ENCODE peak calls at places on chromosomes 5 and 9, in seven cellular contexts. One of them, this sample, is unnamed.

GRCh38 chr5:5891350-5891749 is 468.9 kb downstream of the ICE1 start:
- DNase-seq in fibroblast of the aortic adventitia: no peak
- DNase-seq in MM.1S: no peak
- DNase-seq in tibial nerve: no peak
- DNase-seq in AG10803: peak; percentile 0
- DNase-seq in heart right ventricle: no peak
- DNase-seq in WERI-Rb-1: peak; percentile 50
- DNase-seq in this sample: peak; percentile 7

GRCh38 chr9:136160321-136160938 is 41.8 kb upstream of the TMEM250 start:
- DNase-seq in heart right ventricle: no peak
- DNase-seq in fibroblast of the aortic adventitia: no peak
- DNase-seq in MM.1S: no peak
- DNase-seq in AG10803: no peak
- DNase-seq in WERI-Rb-1: peak; percentile 86
- DNase-seq in tibial nerve: no peak
- DNase-seq in this sample: no peak

GRCh38 chr5:23289162-23289561 is 218.2 kb upstream of the PRDM9 start:
- DNase-seq in MM.1S: no peak
- DNase-seq in heart right ventricle: no peak
- DNase-seq in WERI-Rb-1: no peak
- DNase-seq in AG10803: no peak
- DNase-seq in tibial nerve: no peak
- DNase-seq in fibroblast of the aortic adventitia: no peak
- DNase-seq in this sample: no peak

GRCh38 chr5:151628112-151628823 is 37.1 kb upstream of the FAT2 start:
- DNase-seq in WERI-Rb-1: no peak
- DNase-seq in heart right ventricle: no peak
- DNase-seq in tibial nerve: peak; percentile 40
- DNase-seq in MM.1S: no peak
- DNase-seq in fibroblast of the aortic adventitia: peak; percentile 64
- DNase-seq in AG10803: peak; percentile 83
- DNase-seq in this sample: peak; percentile 22

GRCh38 chr9:38423939-38424843 is at the start of gene IGFBPL1:
- DNase-seq in MM.1S: peak; percentile 8
- DNase-seq in fibroblast of the aortic adventitia: no peak
- DNase-seq in WERI-Rb-1: peak; percentile 72
- DNase-seq in tibial nerve: no peak
- DNase-seq in heart right ventricle: no peak
- DNase-seq in AG10803: no peak
- DNase-seq in this sample: peak; percentile 16

GRCh38 chr9:101005248-101005647 is 23.3 kb upstream of the PLPPR1 start:
- DNase-seq in tibial nerve: no peak
- DNase-seq in AG10803: no peak
- DNase-seq in fibroblast of the aortic adventitia: no peak
- DNase-seq in heart right ventricle: no peak
- DNase-seq in MM.1S: no peak
- DNase-seq in WERI-Rb-1: no peak
- DNase-seq in this sample: no peak

GRCh38 chr5:137220523-137220927 is 278.6 kb downstream of the SPOCK1 start:
- DNase-seq in fibroblast of the aortic adventitia: peak; percentile 79
- DNase-seq in MM.1S: peak; percentile 42
- DNase-seq in tibial nerve: no peak
- DNase-seq in heart right ventricle: no peak
- DNase-seq in AG10803: peak; percentile 84
- DNase-seq in WERI-Rb-1: peak; percentile 37
- DNase-seq in this sample: peak; percentile 58

GRCh38 chr5:37207802-37208201 is 41.4 kb downstream of the CPLANE1 start:
- DNase-seq in fibroblast of the aortic adventitia: no peak
- DNase-seq in heart right ventricle: no peak
- DNase-seq in AG10803: no peak
- DNase-seq in WERI-Rb-1: no peak
- DNase-seq in MM.1S: no peak
- DNase-seq in tibial nerve: no peak
- DNase-seq in this sample: no peak

GRCh38 chr9:77533678-77534077 is 114.4 kb downstream of the GNA14 start:
- DNase-seq in fibroblast of the aortic adventitia: no peak
- DNase-seq in WERI-Rb-1: no peak
- DNase-seq in heart right ventricle: no peak
- DNase-seq in AG10803: no peak
- DNase-seq in MM.1S: no peak
- DNase-seq in tibial nerve: no peak
- DNase-seq in this sample: no peak

GRCh38 chr9:121599186-121599871 is 52.1 kb upstream of the DAB2IP start:
- DNase-seq in heart right ventricle: peak; percentile 78
- DNase-seq in tibial nerve: peak; percentile 22
- DNase-seq in MM.1S: no peak
- DNase-seq in fibroblast of the aortic adventitia: no peak
- DNase-seq in AG10803: no peak
- DNase-seq in WERI-Rb-1: peak; percentile 90
- DNase-seq in this sample: no peak

GRCh38 chr9:74092491-74092834 is 404.7 kb upstream of the RORB start:
- DNase-seq in MM.1S: no peak
- DNase-seq in heart right ventricle: no peak
- DNase-seq in AG10803: no peak
- DNase-seq in tibial nerve: no peak
- DNase-seq in fibroblast of the aortic adventitia: no peak
- DNase-seq in WERI-Rb-1: no peak
- DNase-seq in this sample: no peak

GRCh38 chr9:84966876-84967830 is 297.6 kb downstream of the NTRK2 start:
- DNase-seq in WERI-Rb-1: peak; percentile 18
- DNase-seq in heart right ventricle: no peak
- DNase-seq in MM.1S: no peak
- DNase-seq in fibroblast of the aortic adventitia: no peak
- DNase-seq in AG10803: no peak
- DNase-seq in tibial nerve: no peak
- DNase-seq in this sample: no peak

GRCh38 chr9:74777136-74777879 is 110.4 kb downstream of the TRPM6 start:
- DNase-seq in fibroblast of the aortic adventitia: peak; percentile 73
- DNase-seq in heart right ventricle: peak; percentile 62
- DNase-seq in MM.1S: peak; percentile 80
- DNase-seq in AG10803: peak; percentile 57
- DNase-seq in WERI-Rb-1: peak; percentile 54
- DNase-seq in tibial nerve: peak; percentile 52
- DNase-seq in this sample: peak; percentile 78

GRCh38 chr5:155767480-155767879 is 559.5 kb upstream of the SGCD start:
- DNase-seq in WERI-Rb-1: no peak
- DNase-seq in heart right ventricle: no peak
- DNase-seq in tibial nerve: no peak
- DNase-seq in fibroblast of the aortic adventitia: no peak
- DNase-seq in AG10803: peak; percentile 26
- DNase-seq in MM.1S: no peak
- DNase-seq in this sample: no peak

GRCh38 chr5:36478646-36479307 is 127.6 kb upstream of the SLC1A3 start:
- DNase-seq in MM.1S: no peak
- DNase-seq in fibroblast of the aortic adventitia: no peak
- DNase-seq in heart right ventricle: no peak
- DNase-seq in tibial nerve: no peak
- DNase-seq in WERI-Rb-1: no peak
- DNase-seq in AG10803: peak; percentile 40
- DNase-seq in this sample: no peak

GRCh38 chr9:27365977-27366376 is 69.0 kb upstream of the EQTN start:
- DNase-seq in WERI-Rb-1: no peak
- DNase-seq in heart right ventricle: no peak
- DNase-seq in AG10803: peak; percentile 72
- DNase-seq in tibial nerve: no peak
- DNase-seq in fibroblast of the aortic adventitia: no peak
- DNase-seq in MM.1S: peak; percentile 70
- DNase-seq in this sample: peak; percentile 86

GRCh38 chr5:13771011-13771571 is 173.4 kb downstream of the DNAH5 start:
- DNase-seq in MM.1S: no peak
- DNase-seq in tibial nerve: no peak
- DNase-seq in fibroblast of the aortic adventitia: no peak
- DNase-seq in WERI-Rb-1: no peak
- DNase-seq in heart right ventricle: no peak
- DNase-seq in AG10803: peak; percentile 56
- DNase-seq in this sample: peak; percentile 2

GRCh38 chr5:761206-761771 is 23.2 kb downstream of the ZDHHC11B start:
- DNase-seq in AG10803: no peak
- DNase-seq in heart right ventricle: no peak
- DNase-seq in WERI-Rb-1: no peak
- DNase-seq in MM.1S: no peak
- DNase-seq in fibroblast of the aortic adventitia: no peak
- DNase-seq in tibial nerve: no peak
- DNase-seq in this sample: no peak

GRCh38 chr9:125522328-125522725 is 184.7 kb downstream of the MAPKAP1 start:
- DNase-seq in tibial nerve: no peak
- DNase-seq in AG10803: peak; percentile 88
- DNase-seq in heart right ventricle: peak; percentile 24
- DNase-seq in fibroblast of the aortic adventitia: peak; percentile 95
- DNase-seq in MM.1S: no peak
- DNase-seq in WERI-Rb-1: no peak
- DNase-seq in this sample: peak; percentile 87

GRCh38 chr9:83449981-83450380 is 88.2 kb downstream of the FRMD3 start:
- DNase-seq in WERI-Rb-1: peak; percentile 12
- DNase-seq in tibial nerve: no peak
- DNase-seq in MM.1S: no peak
- DNase-seq in heart right ventricle: no peak
- DNase-seq in fibroblast of the aortic adventitia: no peak
- DNase-seq in AG10803: no peak
- DNase-seq in this sample: no peak

GRCh38 chr9:68905129-68905528 is 108.8 kb downstream of the PRKACG start:
- DNase-seq in AG10803: no peak
- DNase-seq in heart right ventricle: no peak
- DNase-seq in WERI-Rb-1: no peak
- DNase-seq in tibial nerve: no peak
- DNase-seq in fibroblast of the aortic adventitia: no peak
- DNase-seq in MM.1S: no peak
- DNase-seq in this sample: no peak

GRCh38 chr5:170781946-170782345 is 1.6 kb upstream of the GABRP start:
- DNase-seq in heart right ventricle: no peak
- DNase-seq in fibroblast of the aortic adventitia: no peak
- DNase-seq in WERI-Rb-1: no peak
- DNase-seq in AG10803: no peak
- DNase-seq in MM.1S: no peak
- DNase-seq in tibial nerve: no peak
- DNase-seq in this sample: no peak

GRCh38 chr9:88076286-88077070 is 61.8 kb downstream of the SPATA31C2 start:
- DNase-seq in WERI-Rb-1: peak; percentile 54
- DNase-seq in AG10803: peak; percentile 66
- DNase-seq in heart right ventricle: peak; percentile 52
- DNase-seq in fibroblast of the aortic adventitia: peak; percentile 55
- DNase-seq in tibial nerve: peak; percentile 67
- DNase-seq in MM.1S: peak; percentile 39
- DNase-seq in this sample: peak; percentile 99
- TF ChIP-seq CTCF in WERI-Rb-1: peak; percentile 48
- TF ChIP-seq CTCF in AG10803: no peak
- TF ChIP-seq CTCF in heart right ventricle: no peak
- TF ChIP-seq CTCF in fibroblast of the aortic adventitia: peak; percentile 38
- TF ChIP-seq CTCF in tibial nerve: no peak
- TF ChIP-seq CTCF in MM.1S: no peak
- TF ChIP-seq CTCF in this sample: peak; percentile 6

GRCh38 chr5:172455511-172456061 is 1.3 kb upstream of the SH3PXD2B start:
- DNase-seq in WERI-Rb-1: no peak
- DNase-seq in heart right ventricle: no peak
- DNase-seq in fibroblast of the aortic adventitia: peak; percentile 72
- DNase-seq in AG10803: peak; percentile 56
- DNase-seq in MM.1S: no peak
- DNase-seq in tibial nerve: no peak
- DNase-seq in this sample: no peak
- H3K4me3 ChIP-seq in WERI-Rb-1: no peak overlapping the region
- H3K4me3 ChIP-seq in heart right ventricle: no peak overlapping the region
- H3K4me3 ChIP-seq in fibroblast of the aortic adventitia: peak overlapping the region; percentile 3
- H3K4me3 ChIP-seq in AG10803: no peak overlapping the region
- H3K4me3 ChIP-seq in MM.1S: no peak overlapping the region
- H3K4me3 ChIP-seq in tibial nerve: no peak overlapping the region
- H3K4me3 ChIP-seq in this sample: no peak overlapping the region

GRCh38 chr9:130154816-130155215 is 17.4 kb upstream of the NCS1 start:
- DNase-seq in fibroblast of the aortic adventitia: no peak
- DNase-seq in tibial nerve: no peak
- DNase-seq in MM.1S: no peak
- DNase-seq in heart right ventricle: no peak
- DNase-seq in AG10803: no peak
- DNase-seq in WERI-Rb-1: no peak
- DNase-seq in this sample: no peak

GRCh38 chr9:130157079-130157478 is 15.1 kb upstream of the NCS1 start:
- DNase-seq in MM.1S: no peak
- DNase-seq in heart right ventricle: no peak
- DNase-seq in fibroblast of the aortic adventitia: no peak
- DNase-seq in WERI-Rb-1: no peak
- DNase-seq in AG10803: no peak
- DNase-seq in tibial nerve: no peak
- DNase-seq in this sample: no peak

GRCh38 chr9:130155647-130156046 is 16.6 kb upstream of the NCS1 start:
- DNase-seq in AG10803: no peak
- DNase-seq in tibial nerve: no peak
- DNase-seq in heart right ventricle: no peak
- DNase-seq in fibroblast of the aortic adventitia: no peak
- DNase-seq in MM.1S: no peak
- DNase-seq in WERI-Rb-1: no peak
- DNase-seq in this sample: no peak

GRCh38 chr9:130159057-130159456 is 13.1 kb upstream of the NCS1 start:
- DNase-seq in MM.1S: no peak
- DNase-seq in heart right ventricle: no peak
- DNase-seq in tibial nerve: no peak
- DNase-seq in WERI-Rb-1: no peak
- DNase-seq in AG10803: no peak
- DNase-seq in fibroblast of the aortic adventitia: no peak
- DNase-seq in this sample: no peak

GRCh38 chr9:130156672-130157071 is 15.5 kb upstream of the NCS1 start:
- DNase-seq in WERI-Rb-1: peak; percentile 62
- DNase-seq in AG10803: no peak
- DNase-seq in heart right ventricle: no peak
- DNase-seq in MM.1S: no peak
- DNase-seq in tibial nerve: no peak
- DNase-seq in fibroblast of the aortic adventitia: no peak
- DNase-seq in this sample: no peak
- TF ChIP-seq CTCF in WERI-Rb-1: peak; percentile 65
- TF ChIP-seq CTCF in AG10803: peak; percentile 35
- TF ChIP-seq CTCF in heart right ventricle: no peak
- TF ChIP-seq CTCF in MM.1S: no peak
- TF ChIP-seq CTCF in tibial nerve: peak; percentile 23
- TF ChIP-seq CTCF in fibroblast of the aortic adventitia: no peak
- TF ChIP-seq CTCF in this sample: peak; percentile 26

DNA sequence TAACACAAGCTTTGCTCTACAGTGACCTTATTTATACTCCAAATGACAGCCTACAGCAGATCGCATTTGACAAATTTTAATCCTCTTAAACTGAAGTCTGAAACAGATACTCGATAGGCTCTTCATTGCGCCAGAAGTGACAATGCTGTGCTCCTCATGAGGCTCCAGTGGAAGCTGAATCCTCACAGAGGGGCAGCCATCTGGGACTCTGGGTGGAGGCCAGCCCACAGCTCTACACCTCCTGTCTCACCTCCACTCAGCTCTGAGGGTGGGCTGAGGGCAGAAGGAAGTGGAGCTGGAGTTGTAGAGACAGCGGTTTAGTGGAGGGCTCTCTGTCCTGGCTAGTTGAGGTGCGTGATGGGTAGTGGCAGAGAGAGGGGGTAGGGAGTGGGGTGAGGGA is 283.3 kb upstream of the ANKRD55 start:
- DNase-seq in tibial nerve: no peak
- DNase-seq in WERI-Rb-1: peak; percentile 93
- DNase-seq in fibroblast of the aortic adventitia: no peak
- DNase-seq in heart right ventricle: no peak
- DNase-seq in AG10803: no peak
- DNase-seq in MM.1S: no peak
- DNase-seq in this sample: no peak
- H3K4me3 ChIP-seq in tibial nerve: no peak overlapping the region
- H3K4me3 ChIP-seq in WERI-Rb-1: peak overlapping the region; percentile 8
- H3K4me3 ChIP-seq in fibroblast of the aortic adventitia: no peak overlapping the region
- H3K4me3 ChIP-seq in heart right ventricle: no peak overlapping the region
- H3K4me3 ChIP-seq in AG10803: no peak overlapping the region
- H3K4me3 ChIP-seq in MM.1S: no peak overlapping the region
- H3K4me3 ChIP-seq in this sample: no peak overlapping the region

This sample was measured in choroid plexus epithelial cell.